ENCODE peak calls at places on chromosomes 7 and 10, in six cellular contexts. Q is activated CD8-positive, alpha-beta T cell treated with anti-CD3 and anti-CD28 coated beads for 36 hours; R is HCT116; Y is SK-N-SH; B is cardiac fibroblast; O is PC-3. K is an unnamed sample.

GRCh38 chr10:114458955-114459354 is 54.7 kb upstream of the AFAP1L2 start:
- DNase-seq in Q (peak; percentile 70), R (peak; percentile 33), Y (peak; percentile 71), B (peak; percentile 38), O (peak; percentile 47), K (peak; percentile 41)

GRCh38 chr10:71476249-71477011 is 79.7 kb downstream of the CDH23 start:
- DNase-seq in Q (no peak), R (no peak), Y (no peak), B (no peak), O (no peak), K (no peak)

GRCh38 chr10:30374353-30374752 is 25.3 kb upstream of the MTPAP start:
- DNase-seq in Q (no peak), R (no peak), Y (no peak), B (peak; percentile 32), O (peak; percentile 4), K (no peak)

GRCh38 chr7:55964261-55964801 is at the start of gene NIPSNAP2:
- DNase-seq in Q (peak; percentile 53), R (peak; percentile 15), Y (peak; percentile 99), B (peak; percentile 43), O (peak; percentile 71), K (peak; percentile 87)

GRCh38 chr7:99141334-99141733 is 2.6 kb downstream of the SMURF1 start:
- DNase-seq in Q (no peak), R (no peak), Y (no peak), B (no peak), O (no peak), K (no peak)

GRCh38 chr7:2530076-2530967 is 10.7 kb downstream of the LFNG start:
- DNase-seq in Q (peak; percentile 91), R (no peak), Y (no peak), B (peak; percentile 45), O (peak; percentile 33), K (peak; percentile 58)

GRCh38 chr10:132881186-132881920 is 61.0 kb downstream of the CFAP46 start:
- DNase-seq in Q (no peak), R (no peak), Y (no peak), B (no peak), O (no peak), K (no peak)

GRCh38 chr10:101046332-101047238 is 15.2 kb upstream of the KAZALD1 start:
- DNase-seq in Q (no peak), R (no peak), Y (no peak), B (no peak), O (no peak), K (no peak)

GRCh38 chr7:150901160-150902035 is 49.1 kb downstream of the AOC1 start:
- DNase-seq in Q (no peak), R (no peak), Y (peak; percentile 82), B (no peak), O (peak; percentile 10), K (peak; percentile 75)

GRCh38 chr7:5425507-5426225 is 2.0 kb upstream of the TNRC18 start:
- DNase-seq in Q (no peak), R (no peak), Y (peak; percentile 83), B (peak; percentile 91), O (peak; percentile 79), K (peak; percentile 74)

GRCh38 chr7:116455499-116455898 is 44.0 kb upstream of the CAV2 start:
- DNase-seq in Q (no peak), R (no peak), Y (no peak), B (peak; percentile 60), O (no peak), K (no peak)

GRCh38 chr7:140165422-140165821 is 11.4 kb downstream of the KDM7A start:
- DNase-seq in Q (peak; percentile 21), R (peak; percentile 35), Y (no peak), B (peak; percentile 85), O (peak; percentile 52), K (no peak)

GRCh38 chr7:155969192-155969929 is 157.1 kb upstream of the SHH start:
- DNase-seq in Q (no peak), R (no peak), Y (no peak), B (no peak), O (no peak), K (no peak)

GRCh38 chr7:25995893-25996529 is 156.0 kb upstream of the NFE2L3 start:
- DNase-seq in Q (no peak), R (peak; percentile 18), Y (no peak), B (no peak), O (no peak), K (peak; percentile 23)

GRCh38 chr7:106071356-106071998 is 40.6 kb downstream of the SYPL1 start:
- DNase-seq in Q (peak; percentile 76), R (no peak), Y (peak; percentile 49), B (no peak), O (peak; percentile 85), K (peak; percentile 64)

GRCh38 chr10:112557197-112557596 is 110.2 kb downstream of the VTI1A start:
- DNase-seq in Q (no peak), R (no peak), Y (no peak), B (no peak), O (no peak), K (no peak)

GRCh38 chr7:34058791-34059550 is 153.6 kb downstream of the BMPER start:
- DNase-seq in Q (no peak), R (no peak), Y (no peak), B (peak; percentile 29), O (no peak), K (no peak)

GRCh38 chr7:157471259-157472125 is 134.7 kb downstream of the DNAJB6 start:
- DNase-seq in Q (peak; percentile 31), R (no peak), Y (no peak), B (no peak), O (no peak), K (no peak)

GRCh38 chr7:256981-257646 is 32.9 kb upstream of the FOXL3 start:
- DNase-seq in Q (no peak), R (no peak), Y (no peak), B (no peak), O (no peak), K (no peak)

GRCh38 chr10:3948843-3949242 is 163.8 kb upstream of the KLF6 start:
- DNase-seq in Q (peak; percentile 92), R (no peak), Y (peak; percentile 40), B (peak; percentile 85), O (peak; percentile 88), K (no peak)

GRCh38 chr7:24972991-24973390 is 7.0 kb downstream of the OSBPL3 start:
- DNase-seq in Q (no peak), R (no peak), Y (no peak), B (peak; percentile 82), O (peak; percentile 44), K (no peak)

DNA sequence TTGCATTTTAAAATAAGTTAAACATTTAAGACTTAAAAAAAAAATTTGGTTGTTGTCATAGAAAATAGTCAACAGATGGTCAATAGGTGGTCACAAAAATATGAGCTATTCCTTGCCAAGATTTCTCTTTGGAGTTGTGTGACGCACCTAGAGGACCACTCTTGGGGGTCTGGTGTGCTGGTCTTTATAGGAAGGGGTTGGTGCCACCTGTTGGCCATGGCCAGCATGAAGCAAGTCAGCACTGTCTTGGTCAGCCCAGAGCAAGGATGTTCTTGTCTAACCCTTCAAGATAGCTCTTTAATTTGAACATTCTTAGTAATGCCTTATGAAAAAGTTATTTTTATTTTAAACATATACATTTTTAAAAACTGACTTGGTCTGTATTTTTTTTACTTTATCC is 267.9 kb upstream of the CNTNAP2 start:
- DNase-seq in Q (peak; percentile 4), R (no peak), Y (peak; percentile 38), B (peak; percentile 6), O (peak; percentile 25), K (no peak)
- TF ChIP-seq CTCF in Q (no peak), R (no peak), Y (peak; percentile 25), B (no peak), O (peak; percentile 69), K (no peak)

DNA sequence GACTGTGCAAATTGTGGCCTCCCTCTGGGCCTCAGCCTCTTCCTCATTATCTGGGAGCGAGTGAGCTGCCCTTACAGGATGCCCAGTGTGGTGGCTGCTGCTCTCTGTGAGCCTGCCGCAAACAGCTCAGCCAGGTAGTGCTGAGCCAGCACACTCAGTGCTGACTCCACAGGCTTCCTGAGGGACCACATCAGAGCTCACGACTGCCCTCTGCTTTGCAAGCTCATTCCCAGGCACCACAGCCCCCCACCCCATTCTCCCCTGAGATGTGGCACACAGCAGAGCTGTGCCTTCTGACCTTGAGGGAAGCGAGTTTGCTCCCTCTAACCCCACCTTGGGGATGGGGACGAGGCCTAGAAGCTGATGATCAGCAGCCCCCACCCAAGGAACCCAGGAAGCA is 230.5 kb upstream of the PPP2R2D start:
- DNase-seq in Q (no peak), R (no peak), Y (no peak), B (no peak), O (no peak), K (no peak)
- TF ChIP-seq CTCF in Q (no peak), R (no peak), Y (no peak), B (no peak), O (no peak), K (no peak)

DNA sequence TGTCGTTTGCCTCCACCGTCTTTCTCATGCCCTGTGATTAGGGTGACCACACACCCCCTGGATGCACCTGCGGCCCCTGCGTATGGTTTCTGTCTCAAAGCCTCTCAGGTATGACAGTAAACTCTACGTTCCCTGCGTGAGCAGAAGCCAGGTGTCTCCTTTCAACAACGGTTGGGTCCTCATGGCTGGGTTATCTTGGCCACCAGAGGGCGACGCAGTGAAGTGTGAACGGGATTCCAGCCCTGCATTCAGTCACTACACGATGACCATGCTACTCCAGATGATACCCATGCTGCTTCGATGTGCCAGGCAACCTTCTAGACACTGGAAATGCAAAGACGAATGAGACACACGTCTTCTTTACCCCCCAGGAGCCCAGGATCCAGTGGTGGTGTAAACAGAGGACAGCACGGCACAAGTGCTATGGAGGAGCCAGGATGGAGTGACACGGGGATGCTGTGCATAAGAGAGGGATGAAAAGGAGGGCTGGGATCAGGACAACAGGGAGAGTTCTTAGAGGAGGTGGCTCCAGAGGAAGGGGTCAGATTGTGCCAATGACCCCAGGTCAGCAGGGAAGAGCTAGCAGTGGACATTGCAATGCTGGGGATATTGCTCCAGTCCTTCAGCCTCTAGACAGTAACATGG is 228.1 kb upstream of the PFKP start:
- DNase-seq in Q (peak; percentile 57), R (no peak), Y (peak; percentile 57), B (peak; percentile 15), O (peak; percentile 52), K (peak; percentile 52)
- TF ChIP-seq CTCF in Q (peak; percentile 64), R (peak; percentile 60), Y (peak; percentile 63), B (peak; percentile 44), O (peak; percentile 63), K (peak; percentile 59)

DNA sequence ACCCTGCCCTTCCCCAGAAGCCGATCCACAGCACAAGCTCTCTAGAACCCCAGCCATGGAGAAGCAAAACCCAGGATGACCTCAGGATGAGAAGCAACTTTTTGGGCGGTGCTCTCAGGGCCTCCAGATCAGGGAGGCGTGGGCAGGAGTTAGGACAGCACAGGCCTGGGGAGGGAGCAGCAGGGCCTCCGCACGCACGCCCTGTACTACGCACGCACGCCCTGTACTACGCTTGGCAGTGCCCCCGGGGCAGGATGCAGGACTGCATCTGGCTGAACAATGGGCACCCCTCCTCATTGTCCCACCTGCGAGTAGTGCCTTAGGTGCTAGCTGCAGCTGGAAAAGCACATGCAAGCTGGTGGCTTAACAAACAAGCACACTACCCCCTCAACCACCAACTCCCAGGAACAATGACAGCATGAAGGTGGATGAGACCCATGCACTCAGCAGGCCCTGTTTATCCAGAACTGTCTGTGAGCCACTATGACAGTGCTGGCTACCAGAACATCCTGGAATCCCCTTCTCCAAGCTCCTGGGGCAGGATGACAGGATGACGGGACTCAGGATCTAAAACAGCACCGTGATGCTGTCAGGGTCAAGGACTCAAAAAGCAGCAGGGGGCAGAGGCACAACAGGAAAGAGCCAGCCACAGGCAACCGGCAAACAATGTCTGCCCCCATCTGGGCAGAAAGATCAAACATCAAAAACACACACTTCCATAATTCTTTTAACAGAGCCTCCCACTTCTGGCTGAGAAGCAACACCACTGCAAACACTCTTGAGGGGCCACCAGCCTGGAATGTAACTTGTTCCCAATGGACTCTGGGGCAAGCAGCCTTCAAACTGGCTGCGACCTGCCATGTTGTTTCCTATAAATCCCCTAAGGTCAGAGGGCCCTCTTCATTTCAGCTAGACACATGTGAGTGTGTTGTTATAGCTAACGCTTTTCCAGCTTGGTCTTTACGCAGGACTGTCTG is 11.7 kb downstream of the PODXL start:
- DNase-seq in Q (peak; percentile 20), R (no peak), Y (peak; percentile 84), B (peak; percentile 40), O (peak; percentile 19), K (no peak)
- TF ChIP-seq CTCF in Q (no peak), R (no peak), Y (peak; percentile 63), B (peak; percentile 31), O (peak; percentile 54), K (no peak)

K was measured in Calu3.